ENCODE peak calls at places on chromosomes 5 and 9, in ten cellular contexts. F is IMR-90; Q is DMS 273 treated with DMSO at 0.1 percent for 48 hours; Z is HEK293T; C is stimulated activated CD4-positive, alpha-beta T cell treated with anti-CD3 and anti-CD28 coated beads, Interleukin-1b, Interleukin-23, amount 100 ng/mL, for 1 hour; T is AG09309; D is astrocyte of the spinal cord; R is NCI-H524 treated with DMSO at 0.1 percent for 48 hours; V is left cardiac atrium; J is NCI-H1694 treated with DMSO at 0.1 percent for 48 hours. G is an unnamed sample.

GRCh38 chr5:181237758-181238385 is 5.8 kb downstream of the RACK1 start:
- DNase-seq in V (no peak), D (no peak), Z (no peak), F (no peak), T (no peak), J (no peak), C (no peak), Q (no peak), R (no peak), G (no peak)

GRCh38 chr9:124122813-124123462 is 111.4 kb downstream of the LHX2 start:
- DNase-seq in Q (no peak), R (no peak), Z (no peak), T (no peak), C (no peak), J (no peak), F (peak), V (no peak), D (no peak), G (peak)

GRCh38 chr9:7784472-7784871 is 15.1 kb downstream of the DMAC1 start:
- DNase-seq in Z (no peak), C (no peak), D (no peak), J (no peak), F (no peak), T (no peak), R (no peak), Q (no peak), V (no peak), G (no peak)

GRCh38 chr5:107272954-107273353 is 397.8 kb downstream of the EFNA5 start:
- DNase-seq in F (no peak), C (no peak), J (no peak), V (no peak), Z (no peak), Q (no peak), T (no peak), D (no peak), R (no peak), G (peak)

GRCh38 chr9:93520523-93520922 is 55.9 kb upstream of the PHF2 start:
- DNase-seq in T (no peak), J (no peak), Q (no peak), V (no peak), C (no peak), Z (no peak), R (no peak), D (no peak), F (no peak), G (no peak)

GRCh38 chr5:103293719-103294118 is 35.2 kb downstream of the MACIR start:
- DNase-seq in T (no peak), V (no peak), F (no peak), Q (no peak), D (no peak), Z (no peak), C (no peak), J (no peak), R (no peak), G (no peak)

GRCh38 chr5:106420102-106420501 is 1250.6 kb downstream of the EFNA5 start:
- DNase-seq in J (no peak), Z (no peak), F (no peak), Q (no peak), D (no peak), T (no peak), C (no peak), R (no peak), V (no peak), G (no peak)

GRCh38 chr9:127126981-127127380 is 4.5 kb upstream of the ANGPTL2 start:
- DNase-seq in V (no peak), J (no peak), R (no peak), C (no peak), Q (no peak), Z (no peak), T (no peak), D (no peak), F (peak), G (no peak)

GRCh38 chr9:99753436-99753835 is 68.2 kb upstream of the NR4A3 start:
- DNase-seq in T (no peak), V (no peak), J (no peak), D (no peak), F (no peak), R (no peak), C (no peak), Z (no peak), Q (no peak), G (no peak)

GRCh38 chr5:107985144-107985543 is 314.4 kb upstream of the EFNA5 start:
- DNase-seq in V (peak), R (no peak), Z (no peak), F (no peak), J (no peak), Q (no peak), D (no peak), T (no peak), C (no peak), G (peak)

GRCh38 chr5:72394688-72395087 is 74.5 kb downstream of the PTCD2 start:
- DNase-seq in V (no peak), R (no peak), T (no peak), J (no peak), Q (no peak), F (no peak), D (no peak), C (no peak), Z (peak), G (peak)

GRCh38 chr5:12016149-12016740 is 112.0 kb upstream of the CTNND2 start:
- DNase-seq in C (no peak), T (no peak), V (no peak), Z (no peak), F (no peak), R (peak), Q (peak), J (peak), D (peak), G (peak)

GRCh38 chr5:37110128-37110527 is 139.0 kb downstream of the CPLANE1 start:
- DNase-seq in Q (no peak), R (no peak), V (no peak), D (no peak), T (no peak), Z (no peak), J (no peak), F (no peak), C (no peak), G (no peak)

GRCh38 chr9:137422668-137423000 is 328 bp downstream of the EXD3 start:
- DNase-seq in J (no peak), D (no peak), R (no peak), V (peak), T (no peak), F (no peak), Q (no peak), Z (peak), C (no peak), G (peak)

GRCh38 chr5:113070901-113071300 is 94.3 kb downstream of the DCP2 start:
- DNase-seq in R (no peak), Q (no peak), F (no peak), V (no peak), T (no peak), J (no peak), D (no peak), Z (no peak), C (no peak), G (no peak)

GRCh38 chr9:33029106-33029788 is 4.2 kb downstream of the DNAJA1 start:
- DNase-seq in J (no peak), R (no peak), D (no peak), V (no peak), T (peak), C (no peak), Z (no peak), F (peak), Q (no peak), G (no peak)

GRCh38 chr9:120393386-120394057 is 186.4 kb downstream of the CDK5RAP2 start:
- DNase-seq in V (no peak), T (no peak), C (no peak), R (no peak), Z (no peak), D (no peak), Q (no peak), F (peak), J (no peak), G (peak)

GRCh38 chr9:134062461-134063087 is 5.3 kb downstream of the BRD3 start:
- DNase-seq in V (no peak), C (no peak), D (no peak), R (no peak), Q (no peak), Z (no peak), T (no peak), J (no peak), F (no peak), G (no peak)

GRCh38 chr9:92911496-92912475 is 33.9 kb upstream of the ZNF484 start:
- DNase-seq in R (no peak), F (peak), J (no peak), Q (no peak), C (no peak), V (peak), Z (no peak), D (no peak), T (no peak), G (no peak)

GRCh38 chr5:9545959-9546851 is at the start of gene SEMA5A:
- DNase-seq in R (no peak), T (no peak), C (no peak), Z (no peak), V (peak), F (peak), J (no peak), D (peak), Q (no peak), G (peak)

GRCh38 chr9:122807271-122807900 is 7.5 kb downstream of the OR1K1 start:
- DNase-seq in Q (no peak), C (no peak), R (no peak), D (no peak), Z (no peak), T (no peak), J (no peak), V (no peak), F (peak), G (no peak)

GRCh38 chr9:22240619-22241018 is 206.0 kb upstream of the DMRTA1 start:
- DNase-seq in J (no peak), V (no peak), Q (no peak), Z (peak), R (no peak), F (peak), D (peak), C (no peak), T (no peak), G (no peak)

GRCh38 chr9:79764377-79764776 is 192.6 kb downstream of the TLE4 start:
- DNase-seq in V (no peak), T (peak), R (no peak), F (peak), Q (no peak), J (no peak), Z (peak), C (no peak), D (peak), G (peak)

GRCh38 chr5:63255609-63256008 is 677.0 kb downstream of the LRRC70 start:
- DNase-seq in D (no peak), Q (no peak), V (no peak), J (no peak), R (no peak), Z (no peak), T (no peak), C (no peak), F (no peak), G (no peak)

GRCh38 chr5:176778921-176779465 is 31.4 kb upstream of the UNC5A start:
- DNase-seq in R (no peak), J (no peak), Z (no peak), T (no peak), F (no peak), V (no peak), D (no peak), C (no peak), Q (no peak), G (no peak)

GRCh38 chr5:96664669-96665068 is 2.5 kb downstream of the CAST start:
- DNase-seq in D (no peak), F (no peak), T (no peak), R (no peak), V (no peak), J (no peak), Q (no peak), Z (no peak), C (no peak), G (no peak)

GRCh38 chr9:123669355-123669754 is 260.6 kb downstream of the DENND1A start:
- DNase-seq in Q (no peak), V (no peak), T (no peak), J (no peak), C (no peak), Z (no peak), D (no peak), F (no peak), R (peak), G (no peak)

GRCh38 chr9:93306081-93306480 is 122.1 kb downstream of the WNK2 start:
- DNase-seq in T (no peak), V (no peak), F (no peak), D (no peak), Q (no peak), R (no peak), C (no peak), Z (no peak), J (no peak), G (no peak)

GRCh38 chr9:69056416-69056815 is 20.9 kb downstream of the FXN start:
- DNase-seq in Z (no peak), D (no peak), C (no peak), Q (no peak), R (no peak), J (no peak), V (no peak), T (no peak), F (no peak), G (no peak)

GRCh38 chr9:105466898-105467455 is 19.1 kb downstream of the FSD1L start:
- DNase-seq in C (no peak), T (no peak), J (no peak), Q (no peak), R (no peak), F (peak), V (no peak), Z (no peak), D (peak), G (no peak)

G was measured in Daoy.